ENCODE peak calls at places on chromosome 4, in four cellular contexts. One of them, this sample, is unnamed.

GRCh38 chr4:155809835-155810234 is 51.0 kb downstream of the GUCY1B1 start:
- DNase-seq in Panc1: peak
- DNase-seq in K562: peak
- DNase-seq in HepG2: peak
- DNase-seq in this sample: peak

GRCh38 chr4:84965558-84966381 is 720 bp downstream of the WDFY3 start:
- DNase-seq in Panc1: no peak
- DNase-seq in K562: peak
- DNase-seq in HepG2: peak
- DNase-seq in this sample: no peak

GRCh38 chr4:75545526-75545925 is 10.3 kb upstream of the ODAPH start:
- DNase-seq in HepG2: no peak
- DNase-seq in Panc1: no peak
- DNase-seq in K562: no peak
- DNase-seq in this sample: no peak

GRCh38 chr4:74056858-74057562 is 18.5 kb upstream of the CXCL3 start:
- DNase-seq in Panc1: no peak
- DNase-seq in HepG2: no peak
- DNase-seq in K562: peak
- DNase-seq in this sample: peak

GRCh38 chr4:113406723-113407016 is 354.9 kb downstream of the CAMK2D start:
- DNase-seq in K562: no peak
- DNase-seq in Panc1: no peak
- DNase-seq in HepG2: no peak
- DNase-seq in this sample: no peak

GRCh38 chr4:8383016-8383415 is 57.5 kb downstream of the ACOX3 start:
- DNase-seq in HepG2: no peak
- DNase-seq in K562: no peak
- DNase-seq in Panc1: no peak
- DNase-seq in this sample: no peak

GRCh38 chr4:26452565-26453531 is 37.4 kb downstream of the CCKAR start:
- DNase-seq in Panc1: no peak
- DNase-seq in HepG2: no peak
- DNase-seq in K562: no peak
- DNase-seq in this sample: no peak

GRCh38 chr4:69617083-69617694 is 22.3 kb downstream of the UGT2A2 start:
- DNase-seq in K562: peak
- DNase-seq in HepG2: peak
- DNase-seq in Panc1: no peak
- DNase-seq in this sample: peak

GRCh38 chr4:95367824-95368223 is 180.9 kb downstream of the UNC5C start:
- DNase-seq in HepG2: no peak
- DNase-seq in K562: no peak
- DNase-seq in Panc1: no peak
- DNase-seq in this sample: no peak

GRCh38 chr4:88356771-88357170 is 21.9 kb upstream of the HERC6 start:
- DNase-seq in HepG2: no peak
- DNase-seq in Panc1: no peak
- DNase-seq in K562: no peak
- DNase-seq in this sample: no peak

GRCh38 chr4:167826281-167826680 is 266.1 kb upstream of the ANXA10 start:
- DNase-seq in K562: no peak
- DNase-seq in Panc1: no peak
- DNase-seq in HepG2: no peak
- DNase-seq in this sample: no peak

GRCh38 chr4:7295201-7295916 is 103.0 kb downstream of the SORCS2 start:
- DNase-seq in HepG2: no peak
- DNase-seq in K562: no peak
- DNase-seq in Panc1: no peak
- DNase-seq in this sample: no peak

GRCh38 chr4:10722957-10723356 is 38.4 kb upstream of the CLNK start:
- DNase-seq in HepG2: no peak
- DNase-seq in K562: no peak
- DNase-seq in Panc1: no peak
- DNase-seq in this sample: no peak

GRCh38 chr4:52249583-52249982 is 198.5 kb downstream of the SPATA18 start:
- DNase-seq in Panc1: no peak
- DNase-seq in HepG2: no peak
- DNase-seq in K562: no peak
- DNase-seq in this sample: no peak

GRCh38 chr4:31370866-31371465 is 650.8 kb downstream of the PCDH7 start:
- DNase-seq in Panc1: peak
- DNase-seq in K562: peak
- DNase-seq in HepG2: peak
- DNase-seq in this sample: peak

GRCh38 chr4:77175201-77175610 is 18.2 kb downstream of the CCNG2 start:
- DNase-seq in Panc1: no peak
- DNase-seq in K562: no peak
- DNase-seq in HepG2: no peak
- DNase-seq in this sample: no peak

DNA sequence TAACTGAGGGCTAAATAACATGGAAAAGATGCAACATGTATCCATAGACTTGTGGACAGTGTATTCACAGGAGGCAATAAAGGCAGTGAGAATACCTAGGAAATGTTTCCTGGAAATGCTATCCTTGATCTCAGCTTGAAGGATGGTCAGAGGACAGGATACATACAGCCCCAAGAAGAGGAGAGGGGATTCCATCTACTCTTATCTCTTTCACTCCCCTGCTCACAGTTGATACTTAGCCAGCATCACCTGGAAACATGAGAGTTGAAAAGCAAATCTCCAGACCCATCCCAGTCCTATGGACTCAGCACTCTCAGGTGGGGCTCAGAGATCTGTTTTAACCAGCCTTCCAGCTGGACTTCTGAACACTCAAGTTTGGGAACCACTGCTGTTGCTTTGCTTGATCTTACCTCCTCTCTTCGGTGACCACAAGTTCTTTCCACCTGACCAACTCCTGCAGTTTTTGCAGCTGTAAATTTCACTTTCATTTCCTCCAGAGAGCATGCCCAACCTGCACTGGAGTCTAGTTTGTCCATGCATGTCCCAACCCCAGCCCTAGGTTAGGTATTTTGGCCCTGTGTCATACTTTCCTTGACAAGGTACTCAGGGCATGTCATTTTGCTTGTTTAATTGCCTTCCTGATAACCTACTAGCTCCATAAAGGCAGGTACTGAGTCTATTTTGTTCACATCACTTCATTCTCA is 10.4 kb downstream of the RELL1 start:
- DNase-seq in HepG2: no peak
- DNase-seq in Panc1: no peak
- DNase-seq in K562: no peak
- DNase-seq in this sample: no peak
- TF ChIP-seq SIN3A in HepG2: no peak
- TF ChIP-seq SIN3A in Panc1: no peak
- TF ChIP-seq SIN3A in K562: no peak
- TF ChIP-seq SIN3A in this sample: no peak

GRCh38 chr4:48027653-48028052 is 11.1 kb downstream of the NIPAL1 start:
- DNase-seq in HepG2: no peak
- DNase-seq in K562: no peak
- DNase-seq in Panc1: no peak
- DNase-seq in this sample: no peak

GRCh38 chr4:48031802-48032525 is 15.4 kb downstream of the NIPAL1 start:
- DNase-seq in HepG2: no peak
- DNase-seq in K562: no peak
- DNase-seq in Panc1: no peak
- DNase-seq in this sample: no peak

GRCh38 chr4:48030470-48030869 is 13.9 kb downstream of the NIPAL1 start:
- DNase-seq in HepG2: no peak
- DNase-seq in Panc1: no peak
- DNase-seq in K562: no peak
- DNase-seq in this sample: no peak

GRCh38 chr4:48025005-48025404 is 8.4 kb downstream of the NIPAL1 start:
- DNase-seq in K562: no peak
- DNase-seq in HepG2: no peak
- DNase-seq in Panc1: no peak
- DNase-seq in this sample: no peak

DNA sequence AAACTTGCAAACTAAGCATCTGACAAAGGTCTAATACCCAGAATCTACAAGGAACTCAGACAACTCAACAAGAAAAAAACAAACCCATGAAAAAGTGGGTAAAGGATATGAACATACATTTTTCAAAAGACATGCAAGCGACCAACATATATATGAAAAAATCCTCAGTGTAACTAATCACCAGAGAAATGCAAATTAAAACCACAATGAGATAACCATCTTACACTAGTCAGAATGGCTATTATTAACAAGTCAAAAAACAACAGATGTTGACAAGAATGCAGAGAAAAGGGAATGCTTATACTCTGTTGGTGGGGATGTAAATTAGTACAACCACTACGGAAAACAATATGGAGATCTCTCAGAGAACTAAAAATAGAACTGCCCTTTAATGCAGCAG is 12.1 kb downstream of the NIPAL1 start:
- DNase-seq in K562: no peak
- DNase-seq in HepG2: no peak
- DNase-seq in Panc1: no peak
- DNase-seq in this sample: no peak
- TF ChIP-seq TCF7L2 in K562: no peak
- TF ChIP-seq TCF7L2 in HepG2: no peak
- TF ChIP-seq TCF7L2 in Panc1: no peak
- TF ChIP-seq TCF7L2 in this sample: no peak

DNA sequence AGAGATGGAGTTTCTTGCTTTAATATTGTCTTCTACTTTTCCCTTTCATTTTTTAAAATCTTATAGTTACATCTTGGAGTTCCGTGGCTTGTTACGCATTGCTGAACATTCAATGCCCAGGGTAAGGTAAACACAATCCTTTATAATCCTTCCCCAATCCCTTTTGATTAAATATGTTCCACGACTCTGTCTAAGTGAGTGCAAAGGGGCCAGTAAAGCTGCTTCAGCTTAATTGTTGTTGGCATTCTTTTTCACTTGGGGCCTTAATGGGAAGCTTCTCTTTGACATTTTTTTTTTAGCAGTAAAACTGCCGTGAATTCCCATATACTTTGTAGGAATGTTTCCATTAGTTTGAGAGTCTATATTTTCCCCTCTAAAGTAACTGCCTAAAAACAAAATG is 1028.1 kb downstream of the C4orf33 start:
- DNase-seq in HepG2: no peak
- DNase-seq in Panc1: no peak
- DNase-seq in K562: no peak
- DNase-seq in this sample: no peak
- TF ChIP-seq SIN3A in HepG2: no peak
- TF ChIP-seq SIN3A in Panc1: no peak
- TF ChIP-seq SIN3A in K562: no peak
- TF ChIP-seq SIN3A in this sample: no peak

DNA sequence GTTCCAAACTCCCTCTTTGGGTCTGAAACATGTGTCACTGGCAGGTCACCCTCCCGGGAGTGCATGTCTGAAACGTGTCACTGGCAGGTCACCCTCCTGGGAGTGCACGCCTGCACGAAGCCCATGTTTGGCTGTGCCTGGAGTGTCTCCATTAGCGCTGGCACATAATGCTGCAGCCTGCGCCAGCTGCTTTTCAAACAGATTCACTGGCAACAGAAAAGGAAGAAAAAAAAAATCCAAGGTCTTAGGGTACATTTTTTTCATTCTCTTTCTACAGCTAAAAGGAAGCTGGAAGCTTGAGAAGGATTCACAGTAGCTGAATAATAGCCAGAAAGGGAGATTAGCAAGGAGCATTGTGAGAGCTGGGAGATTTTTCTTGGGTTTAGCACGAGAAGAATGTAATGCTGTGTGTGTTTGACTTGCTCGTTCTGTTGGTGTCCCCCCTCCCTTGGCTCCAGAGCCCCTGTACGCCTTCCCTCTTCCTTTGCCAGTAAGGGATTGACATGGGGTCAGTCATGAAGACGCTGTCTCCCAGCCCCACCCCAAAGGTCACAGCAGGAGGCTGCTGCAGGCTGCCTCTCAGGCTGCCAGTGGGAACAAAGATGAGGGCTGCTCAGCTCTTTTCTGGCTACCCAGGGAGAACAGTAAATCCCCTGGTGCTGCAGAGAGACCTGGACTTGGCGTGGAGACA is 39.1 kb upstream of the TLR3 start:
- DNase-seq in Panc1: no peak
- DNase-seq in HepG2: no peak
- DNase-seq in K562: no peak
- DNase-seq in this sample: no peak
- TF ChIP-seq TCF7L2 in Panc1: no peak
- TF ChIP-seq TCF7L2 in HepG2: no peak
- TF ChIP-seq TCF7L2 in K562: no peak
- TF ChIP-seq TCF7L2 in this sample: no peak

GRCh38 chr4:57243071-57243470 is 132.9 kb upstream of the IGFBP7 start:
- DNase-seq in HepG2: no peak
- DNase-seq in K562: no peak
- DNase-seq in Panc1: no peak
- DNase-seq in this sample: no peak
- TF ChIP-seq SIN3A in HepG2: no peak
- TF ChIP-seq SIN3A in K562: no peak
- TF ChIP-seq SIN3A in Panc1: no peak
- TF ChIP-seq SIN3A in this sample: no peak

GRCh38 chr4:22616516-22616915 is 76.2 kb upstream of the GBA3 start:
- DNase-seq in HepG2: no peak
- DNase-seq in K562: no peak
- DNase-seq in Panc1: no peak
- DNase-seq in this sample: no peak

DNA sequence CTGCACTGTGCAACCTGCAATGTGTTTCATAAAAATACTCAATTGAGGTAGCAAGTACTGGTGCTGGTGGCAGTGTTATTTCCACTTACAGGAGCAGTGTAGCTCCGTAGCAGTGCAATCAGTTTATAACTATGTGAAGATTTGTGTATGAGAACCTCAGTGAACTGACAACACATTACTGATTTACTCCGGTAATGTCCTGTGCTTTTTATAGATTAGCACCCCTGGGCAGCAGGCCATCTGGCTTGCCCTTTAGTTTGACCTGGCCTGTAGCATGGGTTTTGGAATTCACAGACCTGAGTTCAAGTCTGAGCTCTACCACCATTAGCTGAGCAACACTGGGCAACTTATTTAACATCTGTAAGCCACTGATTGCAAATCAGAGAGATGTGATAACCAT is 78.6 kb upstream of the GBA3 start:
- DNase-seq in Panc1: no peak
- DNase-seq in HepG2: no peak
- DNase-seq in K562: no peak
- DNase-seq in this sample: no peak
- TF ChIP-seq TCF7L2 in Panc1: no peak
- TF ChIP-seq TCF7L2 in HepG2: no peak
- TF ChIP-seq TCF7L2 in K562: no peak
- TF ChIP-seq TCF7L2 in this sample: no peak

DNA sequence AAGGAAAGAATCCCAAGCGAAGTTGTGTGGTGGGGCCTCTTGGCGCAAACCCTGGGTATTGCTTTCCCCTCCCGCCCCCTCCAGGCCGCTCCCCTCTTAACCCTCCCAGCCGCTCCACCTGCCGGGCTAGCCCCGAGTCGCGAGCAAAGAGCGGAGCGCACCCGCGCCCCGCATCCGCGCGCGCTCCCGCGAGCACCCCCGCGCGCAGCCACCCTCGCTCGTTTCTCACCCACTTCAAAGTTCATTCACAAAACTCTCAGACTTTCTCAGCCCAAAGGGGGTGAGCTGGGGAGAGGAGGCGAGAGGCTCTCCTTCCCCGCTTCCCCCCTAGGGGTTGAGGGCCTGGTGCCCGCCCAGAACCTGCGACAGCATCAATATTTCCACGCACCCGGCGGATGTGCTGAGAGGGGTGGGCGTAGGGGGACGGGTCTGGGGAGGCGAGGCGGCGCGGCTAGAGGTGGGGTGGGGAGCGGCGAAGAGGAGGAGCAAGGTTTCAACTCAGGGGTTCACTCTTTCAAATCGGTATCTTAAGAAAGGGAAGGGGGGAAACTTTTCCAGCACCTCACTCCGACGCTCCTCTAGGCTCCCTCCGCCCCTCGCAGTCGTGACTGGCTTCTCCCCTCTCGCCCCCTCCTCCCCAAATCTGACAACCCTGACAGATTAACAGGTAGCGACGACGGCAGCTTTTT is 1.8 kb downstream of the MAML3 start:
- DNase-seq in HepG2: no peak
- DNase-seq in Panc1: no peak
- DNase-seq in K562: peak
- DNase-seq in this sample: peak
- TF ChIP-seq SIN3A in HepG2: no peak
- TF ChIP-seq SIN3A in Panc1: no peak
- TF ChIP-seq SIN3A in K562: no peak
- TF ChIP-seq SIN3A in this sample: no peak